ENCODE peak calls at places on chromosomes 3 and 15, in eight cellular contexts. F is GM23248, M is WERI-Rb-1, T is neural progenitor cell, S is heart left ventricle, K is lower lobe of right lung, D is fibroblast of lung, Y is Peyer's patch. W is an unnamed sample.

GRCh38 chr3:136946978-136947377 is 10.8 kb upstream of the IL20RB start:
- DNase-seq in Y (no peak), S (no peak), M (no peak), F (no peak), K (no peak), D (no peak), T (no peak), W (no peak)

GRCh38 chr3:164397462-164397861 is 680.8 kb downstream of the SI start:
- DNase-seq in S (no peak), M (no peak), D (no peak), F (no peak), Y (no peak), T (no peak), K (no peak), W (no peak)

GRCh38 chr15:30990451-30991300 is 752 bp downstream of the MTMR10 start:
- DNase-seq in M (no peak), Y (no peak), F (peak; percentile 71), D (peak; percentile 11), S (no peak), K (no peak), T (peak; percentile 73), W (no peak)

GRCh38 chr3:161879470-161879869 is 382.9 kb downstream of the OTOL1 start:
- DNase-seq in D (peak; percentile 58), Y (no peak), F (no peak), M (no peak), T (no peak), K (no peak), S (no peak), W (no peak)

GRCh38 chr3:130854208-130854864 is 39.5 kb upstream of the ATP2C1 start:
- DNase-seq in T (no peak), M (no peak), Y (no peak), F (no peak), K (no peak), S (no peak), D (no peak), W (no peak)

GRCh38 chr15:70269991-70270751 is 172.5 kb upstream of the TLE3 start:
- DNase-seq in T (no peak), Y (no peak), M (no peak), F (no peak), K (no peak), D (no peak), S (peak; percentile 62), W (peak; percentile 28)

GRCh38 chr15:63244399-63244798 is 33.0 kb upstream of the APH1B start:
- DNase-seq in Y (no peak), F (peak; percentile 69), M (no peak), T (no peak), D (peak; percentile 88), K (no peak), S (no peak), W (no peak)

GRCh38 chr15:57167821-57168395 is 208.4 kb upstream of the CGNL1 start:
- DNase-seq in F (no peak), M (no peak), T (no peak), S (no peak), Y (no peak), D (peak; percentile 57), K (no peak), W (no peak)

GRCh38 chr3:111582114-111582461 is 13.1 kb downstream of the ZBED2 start:
- DNase-seq in D (peak; percentile 99), M (no peak), S (no peak), F (peak; percentile 87), Y (no peak), K (no peak), T (no peak), W (peak; percentile 88)

GRCh38 chr3:113035387-113035982 is 44.7 kb downstream of the GTPBP8 start:
- DNase-seq in K (no peak), Y (no peak), D (peak; percentile 42), S (no peak), T (peak; percentile 77), M (peak; percentile 54), F (peak; percentile 78), W (peak; percentile 54)

GRCh38 chr3:55204417-55204816 is 276.6 kb upstream of the LRTM1 start:
- DNase-seq in S (no peak), T (no peak), F (no peak), D (peak; percentile 80), K (no peak), M (no peak), Y (no peak), W (no peak)

GRCh38 chr3:52526151-52526561 is 7.5 kb downstream of the NT5DC2 start:
- DNase-seq in D (no peak), S (peak; percentile 22), M (peak; percentile 73), K (peak; percentile 62), Y (no peak), F (no peak), T (no peak), W (no peak)

GRCh38 chr15:96869122-96869521 is 538.6 kb downstream of the NR2F2 start:
- DNase-seq in T (no peak), K (no peak), Y (no peak), S (no peak), F (no peak), D (no peak), M (no peak), W (peak; percentile 14)

GRCh38 chr3:10465161-10465560 is 40.2 kb downstream of the ATP2B2 start:
- DNase-seq in M (no peak), T (no peak), F (no peak), S (no peak), Y (no peak), K (no peak), D (no peak), W (no peak)
- H3K27ac ChIP-seq in M (peak overlapping the region; percentile 88), T (no peak overlapping the region), F (no peak overlapping the region), S (no peak overlapping the region), Y (no peak overlapping the region), K (no peak overlapping the region), D (no peak overlapping the region), W (no peak overlapping the region)

DNA sequence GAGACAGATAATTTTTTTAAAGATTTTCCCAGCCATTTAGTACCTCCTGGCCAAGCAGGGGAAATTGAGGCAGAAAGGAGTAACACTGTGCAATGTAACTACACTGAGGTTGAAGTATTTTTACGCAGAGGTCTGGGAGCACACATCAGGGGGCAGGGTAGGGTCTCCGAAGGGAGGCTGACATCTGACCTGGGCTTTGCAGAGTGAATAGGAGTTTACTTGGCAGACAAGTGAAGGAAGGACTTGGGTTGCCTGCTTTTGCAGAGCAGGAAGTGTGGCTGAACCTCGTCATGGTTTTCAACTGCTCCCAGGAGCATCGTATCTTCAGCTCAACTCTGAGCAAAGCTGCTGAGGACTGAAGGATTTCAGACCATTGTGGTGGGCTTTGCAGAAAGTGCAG is 66.2 kb downstream of the LRRK1 start:
- DNase-seq in F (no peak), K (no peak), S (no peak), Y (no peak), M (no peak), T (no peak), D (no peak), W (no peak)
- H3K27ac ChIP-seq in F (no peak overlapping the region), K (no peak overlapping the region), S (no peak overlapping the region), Y (no peak overlapping the region), M (no peak overlapping the region), T (no peak overlapping the region), D (no peak overlapping the region), W (no peak overlapping the region)

GRCh38 chr3:15279671-15280402 is 52.5 kb downstream of the SH3BP5 start:
- DNase-seq in F (peak; percentile 46), T (no peak), Y (no peak), D (no peak), M (no peak), S (no peak), K (no peak), W (no peak)
- H3K27ac ChIP-seq in F (no peak overlapping the region), T (no peak overlapping the region), Y (no peak overlapping the region), D (no peak overlapping the region), M (no peak overlapping the region), S (no peak overlapping the region), K (no peak overlapping the region), W (no peak overlapping the region)

GRCh38 chr15:95302206-95302605 is 1028.3 kb upstream of the NR2F2 start:
- DNase-seq in K (no peak), F (no peak), M (no peak), T (no peak), S (no peak), D (no peak), Y (no peak), W (no peak)

GRCh38 chr15:95304116-95304873 is 1026.2 kb upstream of the NR2F2 start:
- DNase-seq in M (no peak), T (no peak), D (peak; percentile 34), K (no peak), F (peak; percentile 30), S (no peak), Y (no peak), W (no peak)

GRCh38 chr15:95304874-95305271 is 1025.6 kb upstream of the NR2F2 start:
- DNase-seq in F (peak; percentile 13), K (no peak), Y (no peak), D (no peak), S (no peak), M (no peak), T (no peak), W (no peak)

GRCh38 chr15:95302809-95303208 is 1027.7 kb upstream of the NR2F2 start:
- DNase-seq in T (no peak), S (no peak), K (no peak), D (no peak), M (no peak), Y (no peak), F (no peak), W (no peak)

DNA sequence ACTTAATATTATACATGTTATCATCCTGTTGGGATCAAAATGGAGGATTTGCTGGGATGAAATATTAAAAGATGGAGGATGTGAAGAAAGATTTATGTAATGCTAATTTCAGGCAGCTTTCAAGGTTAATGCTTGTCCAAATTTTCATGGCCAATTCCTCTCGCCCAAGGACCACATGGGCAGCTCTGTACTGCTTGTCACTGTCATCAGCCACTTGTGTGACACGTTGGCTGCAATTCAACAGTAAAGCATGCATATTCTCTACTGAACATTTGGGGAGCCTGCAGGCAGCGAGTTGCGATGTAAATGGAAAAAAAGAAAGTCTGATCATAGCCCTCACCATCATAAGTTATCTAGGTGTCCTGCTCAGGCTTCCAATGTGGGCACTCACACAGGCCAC is 1026.8 kb upstream of the NR2F2 start:
- DNase-seq in D (no peak), K (no peak), F (no peak), M (no peak), T (no peak), Y (no peak), S (no peak), W (no peak)
- H3K27ac ChIP-seq in D (peak overlapping the region; percentile 24), K (peak overlapping the region; percentile 57), F (no peak overlapping the region), M (no peak overlapping the region), T (no peak overlapping the region), Y (peak overlapping the region; percentile 50), S (peak overlapping the region; percentile 76), W (no peak overlapping the region)

DNA sequence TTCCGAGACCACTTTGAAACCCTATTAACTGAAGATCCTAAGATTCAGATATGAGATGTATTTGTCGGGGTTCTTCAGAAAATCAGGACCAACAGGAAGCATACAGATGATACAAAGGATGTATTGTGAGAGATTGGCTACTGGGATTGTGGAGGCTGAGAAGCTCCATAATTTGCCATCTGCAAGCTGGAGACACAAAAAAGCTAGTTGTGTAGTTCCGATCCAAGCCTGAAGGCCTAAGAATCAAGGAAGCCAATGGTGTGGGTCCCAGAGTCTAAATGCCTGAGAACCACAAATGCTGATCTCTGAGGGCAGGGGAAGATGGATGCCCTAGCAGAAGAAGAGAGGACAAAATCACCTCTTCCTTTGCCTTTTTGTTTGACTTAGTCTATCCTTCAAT is 10.9 kb upstream of the PLSCR1 start:
- DNase-seq in Y (no peak), F (no peak), K (no peak), D (no peak), S (no peak), M (no peak), T (no peak), W (no peak)
- H3K27ac ChIP-seq in Y (no peak overlapping the region), F (no peak overlapping the region), K (no peak overlapping the region), D (no peak overlapping the region), S (no peak overlapping the region), M (no peak overlapping the region), T (no peak overlapping the region), W (no peak overlapping the region)

GRCh38 chr15:40379853-40380252 is 2.7 kb upstream of the KNSTRN start:
- DNase-seq in S (peak; percentile 71), M (no peak), Y (no peak), K (peak; percentile 85), T (no peak), F (peak; percentile 98), D (peak; percentile 97), W (peak; percentile 95)
- H3K27ac ChIP-seq in S (peak overlapping the region; percentile 74), M (no peak overlapping the region), Y (no peak overlapping the region), K (peak overlapping the region; percentile 56), T (no peak overlapping the region), F (peak overlapping the region; percentile 71), D (peak overlapping the region; percentile 69), W (peak overlapping the region; percentile 33)